ENCODE peak calls at places on chromosomes 7 and 10, in eight cellular contexts. One of them, this sample, is unnamed.
A peak's percentile ranks its signal among the peaks of the same experiment; 100 is the strongest.

GRCh38 chr10:29297678-29298077 is 8.8 kb downstream of the LYZL1 start:
- DNase-seq in AG04449: no peak
- DNase-seq in CD4-positive, alpha-beta T cell: no peak
- DNase-seq in AG10803: no peak
- DNase-seq in AG09309: no peak
- DNase-seq in foreskin fibroblast: no peak
- DNase-seq in AG09319: no peak
- DNase-seq in esophagus squamous epithelium: no peak
- DNase-seq in this sample: no peak

GRCh38 chr10:50511512-50512213 is 112.1 kb downstream of the SGMS1 start:
- DNase-seq in AG04449: no peak
- DNase-seq in CD4-positive, alpha-beta T cell: no peak
- DNase-seq in AG10803: no peak
- DNase-seq in AG09309: no peak
- DNase-seq in foreskin fibroblast: peak; percentile 9
- DNase-seq in AG09319: no peak
- DNase-seq in esophagus squamous epithelium: no peak
- DNase-seq in this sample: no peak

GRCh38 chr10:15504101-15504840 is 133.2 kb upstream of the FAM171A1 start:
- DNase-seq in AG04449: no peak
- DNase-seq in CD4-positive, alpha-beta T cell: no peak
- DNase-seq in AG10803: peak; percentile 82
- DNase-seq in AG09309: peak; percentile 23
- DNase-seq in foreskin fibroblast: no peak
- DNase-seq in AG09319: no peak
- DNase-seq in esophagus squamous epithelium: no peak
- DNase-seq in this sample: peak; percentile 35

GRCh38 chr7:55571534-55572377 is 546 bp downstream of the VOPP1 start:
- DNase-seq in AG04449: no peak
- DNase-seq in CD4-positive, alpha-beta T cell: peak; percentile 54
- DNase-seq in AG10803: peak; percentile 52
- DNase-seq in AG09309: no peak
- DNase-seq in foreskin fibroblast: peak; percentile 30
- DNase-seq in AG09319: no peak
- DNase-seq in esophagus squamous epithelium: no peak
- DNase-seq in this sample: peak; percentile 70

GRCh38 chr10:69359089-69360025 is 57.4 kb downstream of the TACR2 start:
- DNase-seq in AG04449: no peak
- DNase-seq in CD4-positive, alpha-beta T cell: peak; percentile 35
- DNase-seq in AG10803: no peak
- DNase-seq in AG09309: no peak
- DNase-seq in foreskin fibroblast: no peak
- DNase-seq in AG09319: no peak
- DNase-seq in esophagus squamous epithelium: no peak
- DNase-seq in this sample: no peak

GRCh38 chr10:47260505-47261111 is 39.4 kb upstream of the GDF10 start:
- DNase-seq in AG04449: no peak
- DNase-seq in CD4-positive, alpha-beta T cell: no peak
- DNase-seq in AG10803: no peak
- DNase-seq in AG09309: no peak
- DNase-seq in foreskin fibroblast: no peak
- DNase-seq in AG09319: no peak
- DNase-seq in esophagus squamous epithelium: no peak
- DNase-seq in this sample: no peak

GRCh38 chr10:4691776-4692175 is 134.2 kb upstream of the AKR1E2 start:
- DNase-seq in AG04449: no peak
- DNase-seq in CD4-positive, alpha-beta T cell: no peak
- DNase-seq in AG10803: peak; percentile 48
- DNase-seq in AG09309: no peak
- DNase-seq in foreskin fibroblast: peak; percentile 22
- DNase-seq in AG09319: no peak
- DNase-seq in esophagus squamous epithelium: no peak
- DNase-seq in this sample: no peak

GRCh38 chr7:12518920-12519681 is 51.4 kb upstream of the SCIN start:
- DNase-seq in AG04449: no peak
- DNase-seq in CD4-positive, alpha-beta T cell: no peak
- DNase-seq in AG10803: peak; percentile 1
- DNase-seq in AG09309: no peak
- DNase-seq in foreskin fibroblast: peak; percentile 1
- DNase-seq in AG09319: no peak
- DNase-seq in esophagus squamous epithelium: no peak
- DNase-seq in this sample: no peak

GRCh38 chr7:74606101-74606908 is 51.2 kb upstream of the GTF2I start:
- DNase-seq in AG04449: no peak
- DNase-seq in CD4-positive, alpha-beta T cell: peak; percentile 7
- DNase-seq in AG10803: no peak
- DNase-seq in AG09309: no peak
- DNase-seq in foreskin fibroblast: peak; percentile 28
- DNase-seq in AG09319: no peak
- DNase-seq in esophagus squamous epithelium: no peak
- DNase-seq in this sample: peak; percentile 62

GRCh38 chr7:51123322-51124021 is 193.1 kb downstream of the COBL start:
- DNase-seq in AG04449: peak; percentile 90
- DNase-seq in CD4-positive, alpha-beta T cell: peak; percentile 7
- DNase-seq in AG10803: peak; percentile 92
- DNase-seq in AG09309: peak; percentile 57
- DNase-seq in foreskin fibroblast: peak; percentile 95
- DNase-seq in AG09319: peak; percentile 43
- DNase-seq in esophagus squamous epithelium: no peak
- DNase-seq in this sample: no peak

GRCh38 chr7:148624735-148625134 is 34.2 kb downstream of the C7orf33 start:
- DNase-seq in AG04449: no peak
- DNase-seq in CD4-positive, alpha-beta T cell: no peak
- DNase-seq in AG10803: no peak
- DNase-seq in AG09309: no peak
- DNase-seq in foreskin fibroblast: no peak
- DNase-seq in AG09319: no peak
- DNase-seq in esophagus squamous epithelium: no peak
- DNase-seq in this sample: no peak

GRCh38 chr7:46908770-46909169 is 673.1 kb downstream of the TNS3 start:
- DNase-seq in AG04449: peak; percentile 55
- DNase-seq in CD4-positive, alpha-beta T cell: no peak
- DNase-seq in AG10803: peak; percentile 93
- DNase-seq in AG09309: no peak
- DNase-seq in foreskin fibroblast: peak; percentile 65
- DNase-seq in AG09319: peak; percentile 60
- DNase-seq in esophagus squamous epithelium: no peak
- DNase-seq in this sample: no peak

GRCh38 chr10:57788117-57788516 is 479.6 kb downstream of the IPMK start:
- DNase-seq in AG04449: no peak
- DNase-seq in CD4-positive, alpha-beta T cell: no peak
- DNase-seq in AG10803: no peak
- DNase-seq in AG09309: no peak
- DNase-seq in foreskin fibroblast: no peak
- DNase-seq in AG09319: no peak
- DNase-seq in esophagus squamous epithelium: no peak
- DNase-seq in this sample: no peak

GRCh38 chr7:98788921-98789320 is 80.9 kb downstream of the TMEM130 start:
- DNase-seq in AG04449: no peak
- DNase-seq in CD4-positive, alpha-beta T cell: no peak
- DNase-seq in AG10803: peak; percentile 77
- DNase-seq in AG09309: no peak
- DNase-seq in foreskin fibroblast: no peak
- DNase-seq in AG09319: no peak
- DNase-seq in esophagus squamous epithelium: no peak
- DNase-seq in this sample: no peak

GRCh38 chr10:5583525-5584175 is 58.9 kb downstream of the CALML3 start:
- DNase-seq in AG04449: no peak
- DNase-seq in CD4-positive, alpha-beta T cell: no peak
- DNase-seq in AG10803: no peak
- DNase-seq in AG09309: no peak
- DNase-seq in foreskin fibroblast: no peak
- DNase-seq in AG09319: no peak
- DNase-seq in esophagus squamous epithelium: no peak
- DNase-seq in this sample: no peak

GRCh38 chr10:47247190-47248059 is 52.6 kb upstream of the GDF10 start:
- DNase-seq in AG04449: no peak
- DNase-seq in CD4-positive, alpha-beta T cell: no peak
- DNase-seq in AG10803: no peak
- DNase-seq in AG09309: no peak
- DNase-seq in foreskin fibroblast: no peak
- DNase-seq in AG09319: no peak
- DNase-seq in esophagus squamous epithelium: no peak
- DNase-seq in this sample: no peak

GRCh38 chr10:26508016-26508415 is 69.9 kb downstream of the APBB1IP start:
- DNase-seq in AG04449: no peak
- DNase-seq in CD4-positive, alpha-beta T cell: no peak
- DNase-seq in AG10803: peak; percentile 59
- DNase-seq in AG09309: no peak
- DNase-seq in foreskin fibroblast: no peak
- DNase-seq in AG09319: no peak
- DNase-seq in esophagus squamous epithelium: no peak
- DNase-seq in this sample: no peak
- TF ChIP-seq CTCF in AG04449: no peak
- TF ChIP-seq CTCF in CD4-positive, alpha-beta T cell: no peak
- TF ChIP-seq CTCF in AG10803: no peak
- TF ChIP-seq CTCF in AG09309: no peak
- TF ChIP-seq CTCF in foreskin fibroblast: no peak
- TF ChIP-seq CTCF in AG09319: no peak
- TF ChIP-seq CTCF in esophagus squamous epithelium: no peak
- TF ChIP-seq CTCF in this sample: no peak

DNA sequence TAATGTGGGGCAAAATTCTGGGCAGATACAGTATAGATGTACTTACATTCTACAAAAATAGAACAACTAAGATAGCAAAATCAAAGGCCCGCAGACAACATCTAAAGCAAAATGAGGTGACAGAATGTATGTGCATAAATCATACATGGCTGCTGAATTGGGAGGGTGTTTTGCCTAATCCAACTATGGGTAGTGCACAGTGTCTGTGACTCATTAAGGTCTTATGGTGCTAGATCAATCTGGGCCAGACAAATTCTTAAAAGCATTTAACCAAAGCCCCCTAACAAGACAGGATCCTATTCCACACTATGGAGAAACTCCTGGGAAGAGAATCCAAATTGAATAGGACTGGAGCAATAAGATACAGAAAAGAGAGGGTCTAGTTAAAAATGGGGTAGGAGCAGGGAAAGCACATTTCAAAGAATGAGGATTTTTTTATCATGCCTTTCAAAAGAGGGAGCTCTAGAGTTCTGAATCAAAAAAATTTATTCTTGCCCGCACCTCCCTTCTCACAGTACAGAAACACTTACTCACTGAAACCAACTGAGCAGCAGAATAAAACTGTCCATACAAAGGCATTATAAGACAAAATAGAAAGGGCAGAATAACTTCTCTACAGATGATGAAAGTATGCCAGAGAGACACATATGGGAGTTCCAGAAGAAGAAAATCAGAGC is 181.3 kb downstream of the RNLS start:
- DNase-seq in AG04449: no peak
- DNase-seq in CD4-positive, alpha-beta T cell: no peak
- DNase-seq in AG10803: peak; percentile 38
- DNase-seq in AG09309: no peak
- DNase-seq in foreskin fibroblast: peak; percentile 21
- DNase-seq in AG09319: no peak
- DNase-seq in esophagus squamous epithelium: no peak
- DNase-seq in this sample: no peak
- TF ChIP-seq CTCF in AG04449: peak; percentile 23
- TF ChIP-seq CTCF in CD4-positive, alpha-beta T cell: peak; percentile 32
- TF ChIP-seq CTCF in AG10803: peak; percentile 55
- TF ChIP-seq CTCF in AG09309: peak; percentile 41
- TF ChIP-seq CTCF in foreskin fibroblast: peak; percentile 34
- TF ChIP-seq CTCF in AG09319: peak; percentile 35
- TF ChIP-seq CTCF in esophagus squamous epithelium: no peak
- TF ChIP-seq CTCF in this sample: no peak

DNA sequence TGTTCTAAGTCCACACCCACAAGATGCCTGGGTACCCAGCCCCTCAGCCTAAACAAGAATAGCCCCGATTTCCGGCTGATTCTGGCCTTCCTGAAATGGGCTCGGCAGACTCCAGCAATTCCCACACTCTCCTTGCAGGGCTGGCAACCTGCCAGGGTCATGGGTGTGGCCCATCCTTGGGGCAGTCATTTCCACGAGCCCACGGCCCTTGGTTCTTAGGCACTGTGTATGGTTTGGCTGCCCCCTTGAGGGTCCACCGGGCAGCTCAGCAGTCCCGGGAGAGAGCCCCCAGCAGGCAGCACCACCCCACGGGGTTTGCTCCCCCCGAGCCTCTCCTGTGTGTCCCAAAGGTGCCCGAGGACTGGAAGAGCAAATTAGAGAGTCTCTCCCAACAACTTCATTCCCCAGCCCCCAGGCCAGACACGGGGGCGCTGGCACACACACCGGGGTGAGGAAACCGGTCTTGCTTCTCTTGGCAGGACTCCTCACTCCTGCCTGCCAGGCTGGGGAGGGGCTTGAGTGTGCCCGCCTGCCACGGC is 142.2 kb downstream of the EMX2 start:
- DNase-seq in AG04449: no peak
- DNase-seq in CD4-positive, alpha-beta T cell: no peak
- DNase-seq in AG10803: peak; percentile 76
- DNase-seq in AG09309: no peak
- DNase-seq in foreskin fibroblast: no peak
- DNase-seq in AG09319: no peak
- DNase-seq in esophagus squamous epithelium: no peak
- DNase-seq in this sample: peak; percentile 43
- TF ChIP-seq CTCF in AG04449: peak; percentile 33
- TF ChIP-seq CTCF in CD4-positive, alpha-beta T cell: no peak
- TF ChIP-seq CTCF in AG10803: peak; percentile 52
- TF ChIP-seq CTCF in AG09309: no peak
- TF ChIP-seq CTCF in foreskin fibroblast: peak; percentile 22
- TF ChIP-seq CTCF in AG09319: no peak
- TF ChIP-seq CTCF in esophagus squamous epithelium: no peak
- TF ChIP-seq CTCF in this sample: peak; percentile 55

GRCh38 chr7:141481971-141482370 is 69.2 kb upstream of the AGK start:
- DNase-seq in AG04449: no peak
- DNase-seq in CD4-positive, alpha-beta T cell: no peak
- DNase-seq in AG10803: no peak
- DNase-seq in AG09309: no peak
- DNase-seq in foreskin fibroblast: no peak
- DNase-seq in AG09319: no peak
- DNase-seq in esophagus squamous epithelium: no peak
- DNase-seq in this sample: no peak

GRCh38 chr7:141484907-141485306 is 66.3 kb upstream of the AGK start:
- DNase-seq in AG04449: no peak
- DNase-seq in CD4-positive, alpha-beta T cell: no peak
- DNase-seq in AG10803: no peak
- DNase-seq in AG09309: no peak
- DNase-seq in foreskin fibroblast: no peak
- DNase-seq in AG09319: no peak
- DNase-seq in esophagus squamous epithelium: no peak
- DNase-seq in this sample: no peak

GRCh38 chr7:141480953-141481352 is 70.3 kb upstream of the AGK start:
- DNase-seq in AG04449: no peak
- DNase-seq in CD4-positive, alpha-beta T cell: no peak
- DNase-seq in AG10803: no peak
- DNase-seq in AG09309: no peak
- DNase-seq in foreskin fibroblast: no peak
- DNase-seq in AG09319: no peak
- DNase-seq in esophagus squamous epithelium: no peak
- DNase-seq in this sample: no peak

GRCh38 chr7:141486959-141487358 is 64.3 kb upstream of the AGK start:
- DNase-seq in AG04449: no peak
- DNase-seq in CD4-positive, alpha-beta T cell: no peak
- DNase-seq in AG10803: no peak
- DNase-seq in AG09309: no peak
- DNase-seq in foreskin fibroblast: no peak
- DNase-seq in AG09319: no peak
- DNase-seq in esophagus squamous epithelium: no peak
- DNase-seq in this sample: no peak

DNA sequence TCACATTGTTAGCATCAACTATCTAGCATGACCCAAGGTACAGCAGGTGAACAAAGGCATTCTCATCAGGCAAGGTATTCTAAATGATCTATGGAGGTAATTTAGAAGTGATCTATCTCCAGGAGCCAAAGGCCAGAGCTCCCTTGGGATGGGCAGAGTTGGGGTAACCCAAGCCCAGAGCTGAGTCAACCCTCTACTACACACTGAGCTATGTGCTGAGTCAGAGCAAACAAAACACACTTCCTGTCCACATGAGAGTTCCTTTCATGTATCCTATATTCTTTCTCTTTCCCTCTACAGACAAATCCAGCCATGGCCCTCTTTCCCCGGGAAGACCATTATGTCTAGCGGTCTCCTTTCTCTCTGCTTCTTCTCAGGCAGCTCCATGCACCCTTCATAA is 68.2 kb upstream of the AGK start:
- DNase-seq in AG04449: no peak
- DNase-seq in CD4-positive, alpha-beta T cell: no peak
- DNase-seq in AG10803: no peak
- DNase-seq in AG09309: no peak
- DNase-seq in foreskin fibroblast: no peak
- DNase-seq in AG09319: no peak
- DNase-seq in esophagus squamous epithelium: no peak
- DNase-seq in this sample: no peak
- TF ChIP-seq CTCF in AG04449: no peak
- TF ChIP-seq CTCF in CD4-positive, alpha-beta T cell: no peak
- TF ChIP-seq CTCF in AG10803: no peak
- TF ChIP-seq CTCF in AG09309: no peak
- TF ChIP-seq CTCF in foreskin fibroblast: no peak
- TF ChIP-seq CTCF in AG09319: no peak
- TF ChIP-seq CTCF in esophagus squamous epithelium: no peak
- TF ChIP-seq CTCF in this sample: no peak